ENCODE peak calls at places on chromosomes 6 and 20, in seven cellular contexts. M is H9, P is AG04449, X is RWPE1, T is GM10248, L is uterus, U is HFF-Myc. E is an unnamed sample.
A peak's percentile ranks its signal among the peaks of the same experiment; 100 is the strongest.

GRCh38 chr6:125984311-125984710 is 2.0 kb upstream of the TRMT11 start:
- DNase-seq in M (no peak), P (peak; percentile 54), X (no peak), T (no peak), L (no peak), U (no peak), E (no peak)

GRCh38 chr20:5000263-5001173 is 792 bp downstream of the SLC23A2 start:
- DNase-seq in M (peak; percentile 54), P (no peak), X (no peak), T (peak; percentile 37), L (peak; percentile 39), U (no peak), E (peak; percentile 3)

GRCh38 chr6:73722318-73723060 is 26.5 kb downstream of the CD109 start:
- DNase-seq in M (no peak), P (peak; percentile 88), X (peak; percentile 60), T (peak; percentile 27), L (no peak), U (peak; percentile 91), E (no peak)

GRCh38 chr6:63640062-63640461 is 4.5 kb downstream of the PHF3 start:
- DNase-seq in M (no peak), P (peak; percentile 16), X (peak; percentile 12), T (no peak), L (no peak), U (no peak), E (no peak)

GRCh38 chr6:109515781-109516409 is 32.9 kb upstream of the ZBTB24 start:
- DNase-seq in M (no peak), P (no peak), X (no peak), T (no peak), L (no peak), U (no peak), E (no peak)

GRCh38 chr20:32767418-32768198 is 5.4 kb downstream of the DNMT3B start:
- DNase-seq in M (no peak), P (no peak), X (no peak), T (no peak), L (no peak), U (no peak), E (no peak)

GRCh38 chr6:26195924-26196845 is 109.0 kb downstream of the HFE start:
- DNase-seq in M (no peak), P (no peak), X (no peak), T (no peak), L (no peak), U (no peak), E (peak; percentile 26)

GRCh38 chr6:163340201-163340887 is 74.2 kb upstream of the QKI start:
- DNase-seq in M (no peak), P (no peak), X (no peak), T (no peak), L (no peak), U (no peak), E (no peak)

GRCh38 chr20:31693402-31693801 is 29.3 kb downstream of the BCL2L1 start:
- DNase-seq in M (no peak), P (no peak), X (no peak), T (no peak), L (no peak), U (no peak), E (no peak)

GRCh38 chr6:54856137-54856536 is 9.6 kb downstream of the FAM83B start:
- DNase-seq in M (no peak), P (no peak), X (no peak), T (no peak), L (no peak), U (no peak), E (no peak)

GRCh38 chr6:42970859-42971612 is 7.9 kb downstream of the PEX6 start:
- DNase-seq in M (no peak), P (no peak), X (peak; percentile 39), T (no peak), L (no peak), U (no peak), E (no peak)

GRCh38 chr20:37154684-37155298 is 24.3 kb upstream of the RPN2 start:
- DNase-seq in M (no peak), P (no peak), X (no peak), T (no peak), L (no peak), U (no peak), E (no peak)

GRCh38 chr6:108544586-108544985 is 16.1 kb upstream of the FOXO3 start:
- DNase-seq in M (no peak), P (no peak), X (no peak), T (no peak), L (no peak), U (no peak), E (no peak)

GRCh38 chr6:41512146-41512701 is 34.0 kb upstream of the FOXP4 start:
- DNase-seq in M (no peak), P (no peak), X (no peak), T (no peak), L (no peak), U (no peak), E (no peak)

GRCh38 chr6:72975346-72975745 is 249.9 kb downstream of the KHDC1L start:
- DNase-seq in M (no peak), P (no peak), X (no peak), T (no peak), L (no peak), U (peak; percentile 65), E (no peak)

DNA sequence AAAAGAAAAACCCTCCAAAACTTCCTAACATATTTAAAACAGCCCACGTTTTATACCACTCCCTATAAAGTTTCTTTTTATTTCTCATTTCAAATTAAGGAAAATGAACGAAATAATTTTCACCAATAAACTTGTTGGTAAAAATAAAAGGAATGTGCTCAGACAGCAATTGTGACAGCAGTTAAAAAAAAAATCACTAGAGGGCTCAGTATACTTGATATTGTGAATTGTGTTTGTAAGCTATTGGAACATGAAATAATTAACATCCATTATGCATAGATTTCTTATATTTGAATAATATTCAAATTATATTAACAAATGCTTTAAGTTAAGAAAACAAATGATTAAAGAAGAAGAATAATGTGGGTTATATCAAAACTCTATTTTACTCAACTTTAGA is 105.5 kb downstream of the ASCC3 start:
- DNase-seq in M (no peak), P (no peak), X (no peak), T (no peak), L (no peak), U (no peak), E (no peak)
- TF ChIP-seq CTCF in M (no peak), P (no peak), X (peak; percentile 29), T (no peak), L (no peak), U (no peak), E (no peak)

GRCh38 chr6:45229416-45229815 is 98.7 kb upstream of the RUNX2 start:
- DNase-seq in M (no peak), P (no peak), X (no peak), T (no peak), L (no peak), U (no peak), E (no peak)

GRCh38 chr6:45222380-45222779 is 105.8 kb upstream of the RUNX2 start:
- DNase-seq in M (no peak), P (no peak), X (no peak), T (no peak), L (no peak), U (no peak), E (no peak)

GRCh38 chr6:45231660-45232059 is 96.5 kb upstream of the RUNX2 start:
- DNase-seq in M (no peak), P (no peak), X (no peak), T (no peak), L (no peak), U (no peak), E (no peak)

DNA sequence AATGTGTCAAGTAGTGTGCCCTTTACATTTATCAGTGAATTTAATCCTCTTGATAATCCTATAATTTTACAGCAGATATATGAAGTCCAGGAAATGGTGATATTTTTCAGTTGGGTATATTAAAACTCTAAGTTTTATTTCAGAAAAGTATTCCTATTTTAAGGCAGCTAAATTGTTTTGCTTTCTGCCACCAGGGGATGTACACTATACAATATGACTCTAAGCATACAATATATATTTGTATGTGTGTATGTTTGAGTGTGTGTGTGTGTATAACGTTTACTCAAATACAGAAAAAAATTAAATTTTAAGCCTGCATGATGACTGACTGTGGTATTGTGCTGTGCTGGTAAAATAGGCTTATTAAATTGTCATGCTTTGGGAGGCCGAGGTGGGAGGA is 102.0 kb upstream of the RUNX2 start:
- DNase-seq in M (no peak), P (no peak), X (no peak), T (no peak), L (no peak), U (no peak), E (no peak)
- TF ChIP-seq CTCF in M (no peak), P (no peak), X (no peak), T (no peak), L (no peak), U (peak; percentile 11), E (peak; percentile 33)

GRCh38 chr20:1334761-1335160 is 5.8 kb upstream of the SDCBP2 start:
- DNase-seq in M (peak; percentile 29), P (no peak), X (no peak), T (no peak), L (no peak), U (no peak), E (no peak)
- TF ChIP-seq CTCF in M (no peak), P (no peak), X (no peak), T (no peak), L (no peak), U (no peak), E (no peak)

DNA sequence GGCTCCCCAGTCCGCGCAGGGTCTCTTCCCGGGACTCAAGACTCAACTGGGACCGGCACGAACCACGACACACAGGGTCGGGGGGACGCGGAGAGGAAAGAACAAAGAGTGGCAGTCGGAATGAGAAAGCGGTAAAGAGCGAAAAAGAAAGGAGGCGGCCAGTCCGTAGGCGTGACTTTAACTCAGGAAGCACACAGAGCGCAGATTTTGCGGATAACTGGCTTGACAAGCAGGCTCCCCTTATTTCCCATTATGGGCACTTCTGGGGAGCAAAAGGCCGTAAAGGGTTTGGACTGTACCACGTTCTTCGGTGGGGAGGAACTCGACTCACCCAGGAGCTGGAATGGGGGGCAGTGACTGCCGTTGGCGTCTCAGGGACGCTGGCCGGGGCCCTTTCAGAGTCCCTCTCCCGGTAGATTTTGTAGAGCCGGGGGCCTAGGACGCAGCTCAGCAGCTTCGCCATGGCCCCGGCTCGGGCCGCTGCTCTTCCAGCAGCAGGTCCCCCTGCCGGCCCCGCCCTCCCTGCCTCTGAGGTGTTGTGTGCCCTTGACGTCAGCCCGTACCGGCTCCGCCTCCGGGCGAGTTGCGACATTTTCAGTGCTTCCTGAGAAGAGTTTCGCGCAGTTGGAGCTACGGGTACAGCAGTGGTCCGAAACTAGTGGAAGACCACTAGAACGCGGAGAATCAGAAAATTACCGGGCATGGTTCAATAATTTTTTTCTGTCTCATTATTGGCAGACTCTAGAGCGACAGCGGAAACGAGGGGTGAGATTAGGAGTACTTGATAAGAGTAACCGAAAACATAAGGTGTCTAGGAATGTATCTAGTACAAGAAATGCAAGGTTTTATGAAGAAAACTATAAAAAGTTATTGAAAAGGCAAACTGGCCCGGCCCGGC is at the start of gene ABHD16A:
- DNase-seq in M (peak; percentile 99), P (peak; percentile 84), X (peak; percentile 99), T (peak; percentile 99), L (peak; percentile 99), U (peak; percentile 95), E (peak; percentile 94)
- TF ChIP-seq CTCF in M (no peak), P (no peak), X (no peak), T (no peak), L (peak; percentile 6), U (no peak), E (peak; percentile 20)

E was measured in neural crest cell.